ENCODE peak calls at places on chromosomes 4 and X, in ten cellular contexts. L is activated T-cell treated with anti-CD3 and anti-CD28 coated beads, Interleukin-2, amount 50 U/mL, for 1 hour; J is amniotic stem cell; W is astrocyte of the cerebellum; S is EL; F is NCI-H524; E is endodermal cell; H is NCI-H2171; Y is CD4-positive, alpha-beta T cell; I is NB4. K is an unnamed sample.

GRCh38 chrX:88621278-88621677 is 125.7 kb upstream of the CPXCR1 start:
- DNase-seq in L (no peak), J (no peak), W (no peak), S (no peak), F (no peak), E (no peak), H (no peak), Y (no peak), I (no peak), K (no peak)

GRCh38 chr4:95044204-95044848 is 286.6 kb downstream of the BMPR1B start:
- DNase-seq in L (no peak), J (no peak), W (no peak), S (no peak), F (no peak), E (no peak), H (no peak), Y (no peak), I (no peak), K (no peak)

GRCh38 chr4:119105605-119106004 is 30.0 kb upstream of the MYOZ2 start:
- DNase-seq in L (no peak), J (no peak), W (no peak), S (no peak), F (no peak), E (no peak), H (no peak), Y (no peak), I (peak), K (no peak)

GRCh38 chrX:153971124-153971631 is 440 bp downstream of the HCFC1 start:
- DNase-seq in L (peak), J (peak), W (peak), S (peak), F (peak), E (peak), H (peak), Y (peak), I (peak), K (peak)

GRCh38 chrX:152824841-152825374 is 5.6 kb downstream of the CETN2 start:
- DNase-seq in L (no peak), J (no peak), W (no peak), S (peak), F (no peak), E (no peak), H (no peak), Y (no peak), I (no peak), K (no peak)

GRCh38 chr4:137819964-137820383 is 287.7 kb upstream of the PCDH18 start:
- DNase-seq in L (no peak), J (peak), W (peak), S (peak), F (peak), E (peak), H (peak), Y (no peak), I (peak), K (no peak)

GRCh38 chrX:68794486-68794885 is 34.3 kb upstream of the EFNB1 start:
- DNase-seq in L (no peak), J (no peak), W (no peak), S (no peak), F (no peak), E (no peak), H (no peak), Y (no peak), I (no peak), K (no peak)

GRCh38 chr4:53010320-53010719 is 148.2 kb downstream of the RASL11B start:
- DNase-seq in L (no peak), J (no peak), W (peak), S (peak), F (no peak), E (no peak), H (no peak), Y (no peak), I (no peak), K (no peak)

GRCh38 chr4:29708473-29708872 is 1011.7 kb upstream of the PCDH7 start:
- DNase-seq in L (no peak), J (peak), W (no peak), S (peak), F (no peak), E (no peak), H (no peak), Y (no peak), I (peak), K (no peak)